ENCODE peak calls at places on chromosomes 11 and 22, in ten cellular contexts. R, K, E, G, T, D, Q, M, C and F are unnamed samples.

GRCh38 chr11:96001037-96001436 is 77.1 kb upstream of the MTMR2 start:
- DNase-seq in R (no peak), K (no peak), E (no peak), G (peak; percentile 94), T (peak; percentile 9), D (no peak), Q (no peak), M (peak; percentile 51), C (no peak), F (peak; percentile 96)

GRCh38 chr22:24247564-24248344 is 2.9 kb upstream of the GGT5 start:
- DNase-seq in R (peak; percentile 91), K (no peak), E (peak; percentile 97), G (peak; percentile 100), T (peak; percentile 70), D (no peak), Q (peak; percentile 80), M (peak; percentile 93), C (peak; percentile 13), F (peak; percentile 99)

GRCh38 chr11:128502736-128503135 is 84.6 kb downstream of the ETS1 start:
- DNase-seq in R (no peak), K (no peak), E (peak; percentile 97), G (peak; percentile 92), T (peak; percentile 93), D (no peak), Q (no peak), M (peak; percentile 68), C (no peak), F (peak; percentile 81)

GRCh38 chr22:47115921-47116320 is 353.5 kb downstream of the TBC1D22A start:
- DNase-seq in R (no peak), K (no peak), E (no peak), G (no peak), T (no peak), D (no peak), Q (no peak), M (no peak), C (no peak), F (no peak)

GRCh38 chr22:31044262-31044861 is 36.8 kb upstream of the SMTN start:
- DNase-seq in R (no peak), K (no peak), E (no peak), G (peak; percentile 77), T (no peak), D (no peak), Q (no peak), M (no peak), C (no peak), F (peak; percentile 69)

GRCh38 chr11:126268361-126268707 is 361 bp downstream of the SRPRA start:
- DNase-seq in R (peak; percentile 55), K (no peak), E (no peak), G (no peak), T (no peak), D (no peak), Q (no peak), M (no peak), C (no peak), F (no peak)

GRCh38 chr22:22179858-22180257 is 64.7 kb upstream of the VPREB1 start:
- DNase-seq in R (no peak), K (no peak), E (no peak), G (no peak), T (no peak), D (no peak), Q (no peak), M (no peak), C (no peak), F (no peak)

GRCh38 chr22:41526802-41527799 is 17.2 kb downstream of the POLR3H start:
- DNase-seq in R (peak; percentile 70), K (no peak), E (peak; percentile 40), G (peak; percentile 46), T (peak; percentile 43), D (peak; percentile 69), Q (no peak), M (no peak), C (peak; percentile 58), F (peak; percentile 47)

GRCh38 chr11:80083561-80083960 is 642.7 kb upstream of the TENM4 start:
- DNase-seq in R (peak; percentile 7), K (peak; percentile 14), E (no peak), G (no peak), T (peak; percentile 80), D (no peak), Q (no peak), M (no peak), C (no peak), F (no peak)

GRCh38 chr11:47997063-47998053 is 17.0 kb downstream of the PTPRJ start:
- DNase-seq in R (no peak), K (no peak), E (no peak), G (no peak), T (no peak), D (no peak), Q (no peak), M (no peak), C (no peak), F (no peak)

GRCh38 chr11:40328890-40329617 is 1130.4 kb downstream of the LRRC4C start:
- DNase-seq in R (no peak), K (peak; percentile 100), E (peak; percentile 100), G (peak; percentile 99), T (peak; percentile 99), D (no peak), Q (no peak), M (peak; percentile 100), C (no peak), F (peak; percentile 99)

GRCh38 chr11:44766972-44767278 is 40.2 kb downstream of the TSPAN18 start:
- DNase-seq in R (no peak), K (no peak), E (peak; percentile 94), G (peak; percentile 68), T (no peak), D (no peak), Q (no peak), M (peak; percentile 16), C (no peak), F (no peak)

GRCh38 chr11:126404367-126404766 is 48.9 kb downstream of the ST3GAL4 start:
- DNase-seq in R (no peak), K (no peak), E (no peak), G (no peak), T (peak; percentile 39), D (no peak), Q (no peak), M (no peak), C (no peak), F (no peak)

GRCh38 chr11:132024587-132025295 is 654.3 kb downstream of the NTM start:
- DNase-seq in R (no peak), K (peak; percentile 91), E (peak; percentile 83), G (peak; percentile 34), T (peak; percentile 95), D (no peak), Q (no peak), M (peak; percentile 24), C (no peak), F (peak; percentile 74)

GRCh38 chr22:24141586-24141985 is 39.7 kb upstream of the SUSD2 start:
- DNase-seq in R (no peak), K (no peak), E (peak; percentile 43), G (no peak), T (peak; percentile 83), D (no peak), Q (no peak), M (no peak), C (no peak), F (peak; percentile 78)

GRCh38 chr11:55949330-55949729 is 13.1 kb upstream of the OR5I1 start:
- DNase-seq in R (peak; percentile 4), K (no peak), E (no peak), G (no peak), T (no peak), D (no peak), Q (no peak), M (no peak), C (no peak), F (no peak)

GRCh38 chr11:115458877-115459276 is 45.3 kb downstream of the CADM1 start:
- DNase-seq in R (no peak), K (no peak), E (no peak), G (no peak), T (no peak), D (no peak), Q (no peak), M (no peak), C (no peak), F (no peak)

GRCh38 chr11:75150079-75150478 is 828 bp upstream of the SLCO2B1 start:
- DNase-seq in R (no peak), K (no peak), E (no peak), G (no peak), T (no peak), D (no peak), Q (no peak), M (no peak), C (no peak), F (no peak)
- H3K4me3 ChIP-seq in R (no peak overlapping the region), K (no peak overlapping the region), E (no peak overlapping the region), G (no peak overlapping the region), T (no peak overlapping the region), D (no peak overlapping the region), Q (no peak overlapping the region), M (no peak overlapping the region), C (no peak overlapping the region), F (no peak overlapping the region)

GRCh38 chr22:50714631-50715179 is 23.3 kb upstream of the ACR start:
- DNase-seq in R (no peak), K (no peak), E (no peak), G (no peak), T (no peak), D (no peak), Q (no peak), M (no peak), C (no peak), F (no peak)

GRCh38 chr22:50715250-50715649 is 22.8 kb upstream of the ACR start:
- DNase-seq in R (no peak), K (no peak), E (no peak), G (no peak), T (no peak), D (no peak), Q (no peak), M (no peak), C (no peak), F (no peak)

GRCh38 chr22:50714150-50714549 is 23.9 kb upstream of the ACR start:
- DNase-seq in R (no peak), K (no peak), E (no peak), G (no peak), T (no peak), D (no peak), Q (no peak), M (no peak), C (no peak), F (no peak)

GRCh38 chr22:50716291-50717024 is 21.5 kb upstream of the ACR start:
- DNase-seq in R (no peak), K (no peak), E (no peak), G (no peak), T (no peak), D (no peak), Q (no peak), M (no peak), C (no peak), F (no peak)

GRCh38 chr22:50715776-50716175 is 22.2 kb upstream of the ACR start:
- DNase-seq in R (no peak), K (no peak), E (no peak), G (no peak), T (no peak), D (no peak), Q (no peak), M (no peak), C (no peak), F (no peak)
- H3K4me3 ChIP-seq in R (no peak overlapping the region), K (no peak overlapping the region), E (no peak overlapping the region), G (no peak overlapping the region), T (no peak overlapping the region), D (no peak overlapping the region), Q (no peak overlapping the region), M (no peak overlapping the region), C (no peak overlapping the region), F (no peak overlapping the region)

GRCh38 chr11:33894402-33894754 is 2.5 kb upstream of the LMO2 start:
- DNase-seq in R (no peak), K (no peak), E (no peak), G (no peak), T (no peak), D (no peak), Q (no peak), M (no peak), C (no peak), F (no peak)
- H3K4me3 ChIP-seq in R (no peak overlapping the region), K (no peak overlapping the region), E (no peak overlapping the region), G (no peak overlapping the region), T (no peak overlapping the region), D (peak overlapping the region; percentile 33), Q (no peak overlapping the region), M (no peak overlapping the region), C (peak overlapping the region; percentile 31), F (no peak overlapping the region)

GRCh38 chr11:102577182-102577581 is 46.6 kb upstream of the MMP7 start:
- DNase-seq in R (no peak), K (no peak), E (peak; percentile 33), G (peak; percentile 38), T (peak; percentile 19), D (no peak), Q (no peak), M (no peak), C (no peak), F (peak; percentile 54)
- H3K4me3 ChIP-seq in R (no peak overlapping the region), K (no peak overlapping the region), E (no peak overlapping the region), G (no peak overlapping the region), T (no peak overlapping the region), D (no peak overlapping the region), Q (no peak overlapping the region), M (no peak overlapping the region), C (no peak overlapping the region), F (no peak overlapping the region)